ENCODE peak calls at places on chromosomes 11 and 22, in seven cellular contexts. One of them, this sample, is unnamed.

GRCh38 chr11:78773503-78773902 is 198.8 kb upstream of the NARS2 start:
- DNase-seq in HCT116: no peak
- DNase-seq in WTC11: no peak
- DNase-seq in HepG2: no peak
- DNase-seq in GM12878: no peak
- DNase-seq in H1: no peak
- DNase-seq in K562: no peak
- DNase-seq in this sample: no peak

GRCh38 chr22:22408731-22409696 is 99.5 kb downstream of the ZNF280B start:
- DNase-seq in HCT116: peak; percentile 33
- DNase-seq in WTC11: peak; percentile 51
- DNase-seq in HepG2: peak; percentile 45
- DNase-seq in GM12878: no peak
- DNase-seq in H1: no peak
- DNase-seq in K562: peak; percentile 87
- DNase-seq in this sample: peak; percentile 78

GRCh38 chr22:50300620-50301257 is 6.7 kb downstream of the PLXNB2 start:
- DNase-seq in HCT116: no peak
- DNase-seq in WTC11: no peak
- DNase-seq in HepG2: no peak
- DNase-seq in GM12878: no peak
- DNase-seq in H1: no peak
- DNase-seq in K562: no peak
- DNase-seq in this sample: no peak

GRCh38 chr11:78420796-78421209 is 3.2 kb upstream of the GAB2 start:
- DNase-seq in HCT116: no peak
- DNase-seq in WTC11: no peak
- DNase-seq in HepG2: no peak
- DNase-seq in GM12878: no peak
- DNase-seq in H1: no peak
- DNase-seq in K562: no peak
- DNase-seq in this sample: no peak

GRCh38 chr11:8765294-8765693 is 82.7 kb downstream of the RPL27A start:
- DNase-seq in HCT116: no peak
- DNase-seq in WTC11: no peak
- DNase-seq in HepG2: peak; percentile 49
- DNase-seq in GM12878: no peak
- DNase-seq in H1: no peak
- DNase-seq in K562: no peak
- DNase-seq in this sample: no peak

GRCh38 chr11:7592706-7593105 is 78.9 kb downstream of the PPFIBP2 start:
- DNase-seq in HCT116: no peak
- DNase-seq in WTC11: no peak
- DNase-seq in HepG2: no peak
- DNase-seq in GM12878: no peak
- DNase-seq in H1: no peak
- DNase-seq in K562: no peak
- DNase-seq in this sample: no peak

GRCh38 chr11:43035011-43035564 is 276.7 kb upstream of the API5 start:
- DNase-seq in HCT116: no peak
- DNase-seq in WTC11: no peak
- DNase-seq in HepG2: no peak
- DNase-seq in GM12878: no peak
- DNase-seq in H1: no peak
- DNase-seq in K562: no peak
- DNase-seq in this sample: no peak

GRCh38 chr22:49112176-49112575 is 715.5 kb downstream of the BRD1 start:
- DNase-seq in HCT116: no peak
- DNase-seq in WTC11: no peak
- DNase-seq in HepG2: no peak
- DNase-seq in GM12878: no peak
- DNase-seq in H1: no peak
- DNase-seq in K562: no peak
- DNase-seq in this sample: no peak

GRCh38 chr11:120601566-120601965 is 90.0 kb downstream of the GRIK4 start:
- DNase-seq in HCT116: no peak
- DNase-seq in WTC11: no peak
- DNase-seq in HepG2: no peak
- DNase-seq in GM12878: no peak
- DNase-seq in H1: no peak
- DNase-seq in K562: no peak
- DNase-seq in this sample: no peak

GRCh38 chr11:64675417-64676252 is 47.4 kb downstream of the NRXN2 start:
- DNase-seq in HCT116: no peak
- DNase-seq in WTC11: no peak
- DNase-seq in HepG2: no peak
- DNase-seq in GM12878: no peak
- DNase-seq in H1: no peak
- DNase-seq in K562: no peak
- DNase-seq in this sample: peak; percentile 55

GRCh38 chr22:17334054-17334453 is 35.2 kb upstream of the CECR2 start:
- DNase-seq in HCT116: no peak
- DNase-seq in WTC11: no peak
- DNase-seq in HepG2: no peak
- DNase-seq in GM12878: no peak
- DNase-seq in H1: no peak
- DNase-seq in K562: no peak
- DNase-seq in this sample: no peak

GRCh38 chr11:5689551-5689983 is at the start of gene TRIM22:
- DNase-seq in HCT116: no peak
- DNase-seq in WTC11: peak; percentile 34
- DNase-seq in HepG2: no peak
- DNase-seq in GM12878: peak; percentile 92
- DNase-seq in H1: peak; percentile 15
- DNase-seq in K562: no peak
- DNase-seq in this sample: no peak

GRCh38 chr22:44277404-44278135 is 35.2 kb downstream of the SHISAL1 start:
- DNase-seq in HCT116: no peak
- DNase-seq in WTC11: no peak
- DNase-seq in HepG2: no peak
- DNase-seq in GM12878: no peak
- DNase-seq in H1: no peak
- DNase-seq in K562: no peak
- DNase-seq in this sample: no peak

GRCh38 chr11:79419120-79419519 is 21.7 kb downstream of the TENM4 start:
- DNase-seq in HCT116: peak; percentile 50
- DNase-seq in WTC11: no peak
- DNase-seq in HepG2: peak; percentile 7
- DNase-seq in GM12878: no peak
- DNase-seq in H1: no peak
- DNase-seq in K562: no peak
- DNase-seq in this sample: no peak

GRCh38 chr22:35445933-35446332 is 46.0 kb downstream of the MCM5 start:
- DNase-seq in HCT116: no peak
- DNase-seq in WTC11: no peak
- DNase-seq in HepG2: no peak
- DNase-seq in GM12878: no peak
- DNase-seq in H1: no peak
- DNase-seq in K562: no peak
- DNase-seq in this sample: no peak

GRCh38 chr11:111097191-111097590 is 148.3 kb upstream of the POU2AF2 start:
- DNase-seq in HCT116: peak; percentile 3
- DNase-seq in WTC11: peak; percentile 53
- DNase-seq in HepG2: peak; percentile 5
- DNase-seq in GM12878: no peak
- DNase-seq in H1: no peak
- DNase-seq in K562: peak; percentile 11
- DNase-seq in this sample: peak; percentile 21

GRCh38 chr11:17720796-17721171 is 1.4 kb downstream of the MYOD1 start:
- DNase-seq in HCT116: no peak
- DNase-seq in WTC11: peak; percentile 45
- DNase-seq in HepG2: no peak
- DNase-seq in GM12878: no peak
- DNase-seq in H1: no peak
- DNase-seq in K562: no peak
- DNase-seq in this sample: peak; percentile 47

GRCh38 chr11:63610604-63611394 is 3.4 kb downstream of the PLAAT3 start:
- DNase-seq in HCT116: no peak
- DNase-seq in WTC11: peak; percentile 35
- DNase-seq in HepG2: no peak
- DNase-seq in GM12878: no peak
- DNase-seq in H1: peak; percentile 60
- DNase-seq in K562: no peak
- DNase-seq in this sample: no peak
- TF ChIP-seq SP1 in HCT116: no peak
- TF ChIP-seq SP1 in WTC11: no peak
- TF ChIP-seq SP1 in HepG2: no peak
- TF ChIP-seq SP1 in GM12878: no peak
- TF ChIP-seq SP1 in H1: peak; percentile 10
- TF ChIP-seq SP1 in K562: no peak
- TF ChIP-seq SP1 in this sample: no peak

DNA sequence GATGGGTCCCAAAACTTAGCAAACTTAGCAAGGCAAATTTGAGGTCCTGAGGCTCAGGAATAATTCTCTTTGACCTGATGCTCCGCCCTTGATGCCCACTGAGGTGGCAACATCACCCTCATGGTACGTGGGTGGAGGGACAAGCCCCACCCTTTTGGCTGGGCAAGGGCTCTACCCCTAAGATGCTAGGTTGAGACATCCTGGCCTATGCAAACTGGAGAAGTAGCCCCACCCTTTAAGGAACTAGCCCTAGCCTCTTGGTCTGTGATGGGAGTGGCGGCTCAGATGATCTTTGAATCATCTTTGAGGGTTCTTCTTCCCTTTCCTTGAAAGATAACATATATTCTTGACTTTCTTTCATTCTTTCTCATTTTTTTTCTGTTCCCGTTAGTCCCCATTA is 32.9 kb downstream of the CABIN1 start:
- DNase-seq in HCT116: no peak
- DNase-seq in WTC11: no peak
- DNase-seq in HepG2: no peak
- DNase-seq in GM12878: no peak
- DNase-seq in H1: no peak
- DNase-seq in K562: no peak
- DNase-seq in this sample: no peak
- TF ChIP-seq SP1 in HCT116: no peak
- TF ChIP-seq SP1 in WTC11: no peak
- TF ChIP-seq SP1 in HepG2: no peak
- TF ChIP-seq SP1 in GM12878: no peak
- TF ChIP-seq SP1 in H1: no peak
- TF ChIP-seq SP1 in K562: no peak
- TF ChIP-seq SP1 in this sample: no peak

DNA sequence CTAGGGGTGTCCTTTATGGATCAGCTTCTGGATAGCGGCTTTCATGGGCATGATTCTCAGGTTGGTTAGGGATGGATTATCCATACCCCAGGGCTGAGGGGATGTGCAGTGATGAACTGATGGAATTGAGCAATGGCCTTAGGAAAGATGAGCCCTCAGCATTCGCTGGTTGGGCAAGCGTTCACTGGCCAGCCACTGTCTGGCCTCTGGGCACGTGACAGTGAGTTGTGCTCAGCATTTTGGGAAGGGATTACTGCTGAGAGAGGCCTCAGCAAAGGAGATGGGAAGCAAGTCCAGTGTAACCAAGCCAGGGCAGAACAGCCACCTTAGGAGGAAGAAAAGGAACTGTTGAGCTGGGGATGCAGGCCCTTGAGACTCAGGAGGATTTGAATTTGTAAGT is 17.4 kb downstream of the UBASH3B start:
- DNase-seq in HCT116: no peak
- DNase-seq in WTC11: no peak
- DNase-seq in HepG2: no peak
- DNase-seq in GM12878: no peak
- DNase-seq in H1: no peak
- DNase-seq in K562: no peak
- DNase-seq in this sample: no peak
- TF ChIP-seq SP1 in HCT116: no peak
- TF ChIP-seq SP1 in WTC11: no peak
- TF ChIP-seq SP1 in HepG2: no peak
- TF ChIP-seq SP1 in GM12878: no peak
- TF ChIP-seq SP1 in H1: no peak
- TF ChIP-seq SP1 in K562: no peak
- TF ChIP-seq SP1 in this sample: no peak

DNA sequence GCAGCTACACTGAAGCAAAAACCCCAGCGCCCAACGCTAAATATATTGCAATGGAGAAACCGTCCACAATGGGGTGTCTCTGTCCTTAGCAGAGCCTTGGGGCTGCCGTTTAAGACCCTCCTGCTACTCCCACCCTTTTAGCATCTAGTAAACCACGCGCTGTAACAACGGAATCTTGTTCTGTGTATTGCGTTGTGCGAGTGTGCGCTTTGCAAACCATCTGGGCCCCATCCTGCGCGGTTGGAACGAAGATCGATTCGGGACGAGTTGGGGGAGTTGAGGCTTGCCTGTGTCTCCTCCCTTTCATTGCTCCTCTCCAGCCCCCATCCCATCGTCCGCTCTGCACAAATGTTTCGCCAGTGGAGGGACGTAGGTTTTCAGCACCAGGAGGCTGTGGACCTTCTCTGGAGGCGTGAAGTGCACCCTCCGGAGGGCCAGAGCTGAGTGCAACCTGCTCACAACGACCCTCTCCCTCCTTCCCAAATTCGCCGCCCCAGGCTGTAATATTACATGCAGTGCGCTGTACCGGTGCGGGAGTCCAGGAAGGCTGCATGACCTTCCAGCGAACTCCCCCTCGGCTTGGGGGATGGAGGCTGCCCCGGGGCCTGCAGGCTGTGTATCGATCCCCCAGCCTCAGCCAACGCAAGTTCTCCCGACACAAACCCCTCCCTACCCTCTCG is 1.6 kb upstream of the KMT2A start:
- DNase-seq in HCT116: no peak
- DNase-seq in WTC11: peak; percentile 62
- DNase-seq in HepG2: no peak
- DNase-seq in GM12878: no peak
- DNase-seq in H1: no peak
- DNase-seq in K562: peak; percentile 65
- DNase-seq in this sample: peak; percentile 26
- TF ChIP-seq SP1 in HCT116: no peak
- TF ChIP-seq SP1 in WTC11: no peak
- TF ChIP-seq SP1 in HepG2: no peak
- TF ChIP-seq SP1 in GM12878: no peak
- TF ChIP-seq SP1 in H1: no peak
- TF ChIP-seq SP1 in K562: no peak
- TF ChIP-seq SP1 in this sample: no peak

GRCh38 chr11:77093056-77093891 is 9.4 kb upstream of the OMP start:
- DNase-seq in HCT116: no peak
- DNase-seq in WTC11: no peak
- DNase-seq in HepG2: no peak
- DNase-seq in GM12878: no peak
- DNase-seq in H1: no peak
- DNase-seq in K562: no peak
- DNase-seq in this sample: no peak
- TF ChIP-seq SP1 in HCT116: no peak
- TF ChIP-seq SP1 in WTC11: no peak
- TF ChIP-seq SP1 in HepG2: no peak
- TF ChIP-seq SP1 in GM12878: no peak
- TF ChIP-seq SP1 in H1: no peak
- TF ChIP-seq SP1 in K562: no peak
- TF ChIP-seq SP1 in this sample: no peak

DNA sequence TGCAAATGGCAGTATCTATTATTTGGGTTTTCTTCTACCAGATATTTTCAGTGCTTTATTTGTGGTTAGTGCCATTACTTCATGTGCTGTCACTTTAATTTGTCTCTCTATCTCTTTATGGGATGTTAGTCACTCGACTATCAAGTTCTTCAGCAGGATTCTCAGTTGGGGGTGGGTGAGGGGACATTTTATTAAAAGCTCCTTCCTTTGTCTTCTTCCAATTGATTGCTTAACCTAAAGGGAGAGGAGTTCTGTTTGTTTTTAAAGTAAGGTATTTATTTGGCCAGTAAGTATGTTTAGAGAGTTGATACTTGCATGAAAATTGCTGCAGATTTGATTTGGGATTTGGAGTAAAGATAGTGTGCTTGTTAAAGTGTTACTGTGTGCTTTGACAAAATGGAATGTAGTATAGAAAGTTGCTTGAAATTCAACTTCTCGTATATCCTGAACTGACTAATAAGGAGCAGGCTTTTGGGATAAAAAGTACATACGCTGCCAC is 10.2 kb downstream of the YAP1 start:
- DNase-seq in HCT116: no peak
- DNase-seq in WTC11: no peak
- DNase-seq in HepG2: no peak
- DNase-seq in GM12878: no peak
- DNase-seq in H1: no peak
- DNase-seq in K562: no peak
- DNase-seq in this sample: peak; percentile 18
- TF ChIP-seq SP1 in HCT116: no peak
- TF ChIP-seq SP1 in WTC11: no peak
- TF ChIP-seq SP1 in HepG2: no peak
- TF ChIP-seq SP1 in GM12878: no peak
- TF ChIP-seq SP1 in H1: no peak
- TF ChIP-seq SP1 in K562: no peak
- TF ChIP-seq SP1 in this sample: no peak

This sample was measured in HEK293T.